ENCODE peak calls at places on chromosomes 12 and 14, in five cellular contexts. One of them, this sample, is unnamed.

GRCh38 chr14:66009104-66009503 is 477.1 kb upstream of the CCDC196 start:
- DNase-seq in activated T-helper 1 cell treated with anti-CD3 and anti-CD28 coated beads, Interleukin-2, amount 50 U/mL, for 16 hours: no peak
- DNase-seq in GM13976: no peak
- DNase-seq in cardiac muscle cell: peak; percentile 97
- DNase-seq in omental fat pad: no peak
- DNase-seq in this sample: peak; percentile 34

GRCh38 chr14:34374998-34375740 is 86.9 kb downstream of the SPTSSA start:
- DNase-seq in omental fat pad: no peak
- DNase-seq in GM13976: no peak
- DNase-seq in cardiac muscle cell: no peak
- DNase-seq in activated T-helper 1 cell treated with anti-CD3 and anti-CD28 coated beads, Interleukin-2, amount 50 U/mL, for 16 hours: no peak
- DNase-seq in this sample: no peak

GRCh38 chr14:100376751-100377171 is 53.6 kb downstream of the SLC25A47 start:
- DNase-seq in cardiac muscle cell: peak; percentile 39
- DNase-seq in GM13976: no peak
- DNase-seq in activated T-helper 1 cell treated with anti-CD3 and anti-CD28 coated beads, Interleukin-2, amount 50 U/mL, for 16 hours: no peak
- DNase-seq in omental fat pad: no peak
- DNase-seq in this sample: no peak

GRCh38 chr12:121579190-121579791 is 1.5 kb downstream of the KDM2B start:
- DNase-seq in activated T-helper 1 cell treated with anti-CD3 and anti-CD28 coated beads, Interleukin-2, amount 50 U/mL, for 16 hours: no peak
- DNase-seq in omental fat pad: no peak
- DNase-seq in cardiac muscle cell: no peak
- DNase-seq in GM13976: peak; percentile 68
- DNase-seq in this sample: no peak

GRCh38 chr12:21526053-21526452 is at the start of gene SPX:
- DNase-seq in activated T-helper 1 cell treated with anti-CD3 and anti-CD28 coated beads, Interleukin-2, amount 50 U/mL, for 16 hours: no peak
- DNase-seq in cardiac muscle cell: peak; percentile 13
- DNase-seq in GM13976: no peak
- DNase-seq in omental fat pad: no peak
- DNase-seq in this sample: peak; percentile 46

GRCh38 chr12:29229158-29229505 is 80.1 kb downstream of the FAR2 start:
- DNase-seq in cardiac muscle cell: no peak
- DNase-seq in activated T-helper 1 cell treated with anti-CD3 and anti-CD28 coated beads, Interleukin-2, amount 50 U/mL, for 16 hours: no peak
- DNase-seq in omental fat pad: no peak
- DNase-seq in GM13976: no peak
- DNase-seq in this sample: no peak

GRCh38 chr12:67241482-67241881 is 27.7 kb upstream of the CAND1 start:
- DNase-seq in activated T-helper 1 cell treated with anti-CD3 and anti-CD28 coated beads, Interleukin-2, amount 50 U/mL, for 16 hours: no peak
- DNase-seq in GM13976: no peak
- DNase-seq in omental fat pad: no peak
- DNase-seq in cardiac muscle cell: no peak
- DNase-seq in this sample: no peak

GRCh38 chr14:54420478-54421116 is 20.6 kb downstream of the CNIH1 start:
- DNase-seq in omental fat pad: peak; percentile 42
- DNase-seq in cardiac muscle cell: peak; percentile 71
- DNase-seq in activated T-helper 1 cell treated with anti-CD3 and anti-CD28 coated beads, Interleukin-2, amount 50 U/mL, for 16 hours: no peak
- DNase-seq in GM13976: no peak
- DNase-seq in this sample: peak; percentile 78

GRCh38 chr14:101969480-101969879 is 5.1 kb downstream of the DYNC1H1 start:
- DNase-seq in GM13976: no peak
- DNase-seq in omental fat pad: no peak
- DNase-seq in activated T-helper 1 cell treated with anti-CD3 and anti-CD28 coated beads, Interleukin-2, amount 50 U/mL, for 16 hours: no peak
- DNase-seq in cardiac muscle cell: no peak
- DNase-seq in this sample: no peak

GRCh38 chr12:129372876-129373275 is 519.6 kb downstream of the GLT1D1 start:
- DNase-seq in omental fat pad: no peak
- DNase-seq in activated T-helper 1 cell treated with anti-CD3 and anti-CD28 coated beads, Interleukin-2, amount 50 U/mL, for 16 hours: no peak
- DNase-seq in GM13976: no peak
- DNase-seq in cardiac muscle cell: no peak
- DNase-seq in this sample: no peak

GRCh38 chr12:56724660-56724988 is 475 bp downstream of the NACA start:
- DNase-seq in GM13976: no peak
- DNase-seq in cardiac muscle cell: no peak
- DNase-seq in omental fat pad: no peak
- DNase-seq in activated T-helper 1 cell treated with anti-CD3 and anti-CD28 coated beads, Interleukin-2, amount 50 U/mL, for 16 hours: no peak
- DNase-seq in this sample: no peak

GRCh38 chr12:113161415-113162016 is 12.0 kb downstream of the CFAP73 start:
- DNase-seq in activated T-helper 1 cell treated with anti-CD3 and anti-CD28 coated beads, Interleukin-2, amount 50 U/mL, for 16 hours: no peak
- DNase-seq in omental fat pad: no peak
- DNase-seq in GM13976: peak; percentile 69
- DNase-seq in cardiac muscle cell: no peak
- DNase-seq in this sample: no peak

GRCh38 chr12:121905746-121906145 is 12.6 kb upstream of the CFAP251 start:
- DNase-seq in GM13976: no peak
- DNase-seq in activated T-helper 1 cell treated with anti-CD3 and anti-CD28 coated beads, Interleukin-2, amount 50 U/mL, for 16 hours: no peak
- DNase-seq in cardiac muscle cell: no peak
- DNase-seq in omental fat pad: no peak
- DNase-seq in this sample: no peak

GRCh38 chr14:54489731-54490447 is 1.1 kb upstream of the GMFB start:
- DNase-seq in activated T-helper 1 cell treated with anti-CD3 and anti-CD28 coated beads, Interleukin-2, amount 50 U/mL, for 16 hours: no peak
- DNase-seq in cardiac muscle cell: no peak
- DNase-seq in omental fat pad: no peak
- DNase-seq in GM13976: no peak
- DNase-seq in this sample: peak; percentile 62

GRCh38 chr14:105387530-105387922 is 10.8 kb upstream of the TEX22 start:
- DNase-seq in GM13976: no peak
- DNase-seq in activated T-helper 1 cell treated with anti-CD3 and anti-CD28 coated beads, Interleukin-2, amount 50 U/mL, for 16 hours: no peak
- DNase-seq in omental fat pad: no peak
- DNase-seq in cardiac muscle cell: no peak
- DNase-seq in this sample: no peak

GRCh38 chr14:62409909-62410308 is 635.3 kb downstream of the KCNH5 start:
- DNase-seq in omental fat pad: no peak
- DNase-seq in GM13976: no peak
- DNase-seq in cardiac muscle cell: peak; percentile 50
- DNase-seq in activated T-helper 1 cell treated with anti-CD3 and anti-CD28 coated beads, Interleukin-2, amount 50 U/mL, for 16 hours: no peak
- DNase-seq in this sample: peak; percentile 16

GRCh38 chr12:5518584-5519365 is 86.9 kb downstream of the NTF3 start:
- DNase-seq in cardiac muscle cell: no peak
- DNase-seq in GM13976: no peak
- DNase-seq in omental fat pad: no peak
- DNase-seq in activated T-helper 1 cell treated with anti-CD3 and anti-CD28 coated beads, Interleukin-2, amount 50 U/mL, for 16 hours: no peak
- DNase-seq in this sample: no peak

GRCh38 chr14:83294941-83295340 is 1761.3 kb upstream of the SEL1L start:
- DNase-seq in GM13976: no peak
- DNase-seq in activated T-helper 1 cell treated with anti-CD3 and anti-CD28 coated beads, Interleukin-2, amount 50 U/mL, for 16 hours: no peak
- DNase-seq in omental fat pad: no peak
- DNase-seq in cardiac muscle cell: peak; percentile 11
- DNase-seq in this sample: no peak

GRCh38 chr12:27969901-27970390 is 2.6 kb downstream of the PTHLH start:
- DNase-seq in GM13976: peak; percentile 79
- DNase-seq in cardiac muscle cell: peak; percentile 73
- DNase-seq in omental fat pad: no peak
- DNase-seq in activated T-helper 1 cell treated with anti-CD3 and anti-CD28 coated beads, Interleukin-2, amount 50 U/mL, for 16 hours: no peak
- DNase-seq in this sample: no peak

GRCh38 chr12:75706786-75707605 is 195.6 kb upstream of the KRR1 start:
- DNase-seq in GM13976: no peak
- DNase-seq in activated T-helper 1 cell treated with anti-CD3 and anti-CD28 coated beads, Interleukin-2, amount 50 U/mL, for 16 hours: no peak
- DNase-seq in omental fat pad: no peak
- DNase-seq in cardiac muscle cell: peak; percentile 85
- DNase-seq in this sample: peak; percentile 87

GRCh38 chr12:11227373-11227772 is 40.6 kb upstream of the TAS2R42 start:
- DNase-seq in GM13976: no peak
- DNase-seq in omental fat pad: no peak
- DNase-seq in cardiac muscle cell: no peak
- DNase-seq in activated T-helper 1 cell treated with anti-CD3 and anti-CD28 coated beads, Interleukin-2, amount 50 U/mL, for 16 hours: no peak
- DNase-seq in this sample: no peak

GRCh38 chr14:26370118-26370517 is 227.7 kb downstream of the NOVA1 start:
- DNase-seq in GM13976: no peak
- DNase-seq in omental fat pad: no peak
- DNase-seq in cardiac muscle cell: peak; percentile 66
- DNase-seq in activated T-helper 1 cell treated with anti-CD3 and anti-CD28 coated beads, Interleukin-2, amount 50 U/mL, for 16 hours: no peak
- DNase-seq in this sample: no peak

GRCh38 chr14:68518180-68518579 is 274.7 kb downstream of the ZFP36L1 start:
- DNase-seq in activated T-helper 1 cell treated with anti-CD3 and anti-CD28 coated beads, Interleukin-2, amount 50 U/mL, for 16 hours: no peak
- DNase-seq in GM13976: no peak
- DNase-seq in omental fat pad: no peak
- DNase-seq in cardiac muscle cell: no peak
- DNase-seq in this sample: no peak

GRCh38 chr12:46400406-46400805 is 27.8 kb upstream of the SLC38A2 start:
- DNase-seq in omental fat pad: no peak
- DNase-seq in cardiac muscle cell: no peak
- DNase-seq in activated T-helper 1 cell treated with anti-CD3 and anti-CD28 coated beads, Interleukin-2, amount 50 U/mL, for 16 hours: no peak
- DNase-seq in GM13976: no peak
- DNase-seq in this sample: no peak

GRCh38 chr12:112061127-112061526 is 47.5 kb downstream of the NAA25 start:
- DNase-seq in activated T-helper 1 cell treated with anti-CD3 and anti-CD28 coated beads, Interleukin-2, amount 50 U/mL, for 16 hours: no peak
- DNase-seq in GM13976: no peak
- DNase-seq in omental fat pad: no peak
- DNase-seq in cardiac muscle cell: no peak
- DNase-seq in this sample: no peak

GRCh38 chr12:124652661-124653060 is 85.2 kb upstream of the NCOR2 start:
- DNase-seq in GM13976: no peak
- DNase-seq in cardiac muscle cell: no peak
- DNase-seq in omental fat pad: no peak
- DNase-seq in activated T-helper 1 cell treated with anti-CD3 and anti-CD28 coated beads, Interleukin-2, amount 50 U/mL, for 16 hours: no peak
- DNase-seq in this sample: no peak

GRCh38 chr14:104280902-104281767 is 142.7 kb downstream of the KIF26A start:
- DNase-seq in activated T-helper 1 cell treated with anti-CD3 and anti-CD28 coated beads, Interleukin-2, amount 50 U/mL, for 16 hours: peak; percentile 2
- DNase-seq in omental fat pad: peak; percentile 10
- DNase-seq in cardiac muscle cell: no peak
- DNase-seq in GM13976: no peak
- DNase-seq in this sample: no peak

GRCh38 chr12:14239350-14239934 is 126.0 kb upstream of the ATF7IP start:
- DNase-seq in GM13976: peak; percentile 52
- DNase-seq in omental fat pad: no peak
- DNase-seq in cardiac muscle cell: peak; percentile 87
- DNase-seq in activated T-helper 1 cell treated with anti-CD3 and anti-CD28 coated beads, Interleukin-2, amount 50 U/mL, for 16 hours: no peak
- DNase-seq in this sample: peak; percentile 28

GRCh38 chr12:57754411-57755193 is at the start of gene MARCHF9:
- DNase-seq in omental fat pad: no peak
- DNase-seq in cardiac muscle cell: no peak
- DNase-seq in GM13976: peak; percentile 88
- DNase-seq in activated T-helper 1 cell treated with anti-CD3 and anti-CD28 coated beads, Interleukin-2, amount 50 U/mL, for 16 hours: peak; percentile 65
- DNase-seq in this sample: no peak

GRCh38 chr12:19970116-19970515 is 398.2 kb upstream of the PDE3A start:
- DNase-seq in GM13976: no peak
- DNase-seq in omental fat pad: no peak
- DNase-seq in activated T-helper 1 cell treated with anti-CD3 and anti-CD28 coated beads, Interleukin-2, amount 50 U/mL, for 16 hours: no peak
- DNase-seq in cardiac muscle cell: peak; percentile 70
- DNase-seq in this sample: peak; percentile 84

GRCh38 chr14:100283984-100284881 is 22.0 kb downstream of the SLC25A29 start:
- DNase-seq in activated T-helper 1 cell treated with anti-CD3 and anti-CD28 coated beads, Interleukin-2, amount 50 U/mL, for 16 hours: no peak
- DNase-seq in cardiac muscle cell: no peak
- DNase-seq in GM13976: no peak
- DNase-seq in omental fat pad: no peak
- DNase-seq in this sample: no peak

This sample was measured in foreskin fibroblast.